ENCODE peak calls at places on chromosomes 7 and 10, in ten cellular contexts. N is activated CD4-positive, alpha-beta T cell treated with anti-CD3 and anti-CD28 coated beads, Interleukin-2, amount 50 U/mL, for 24 hours; C is NCI-H1694 treated with DMSO at 0.1 percent for 48 hours; M is DMS153; I is NCI-H1105; O is B cell; S is fibroblast of lung; Q is fibroblast of mammary gland; T is NCI-H2081 treated with DMSO at 0.1 percent for 48 hours; V is hippocampal formation. G is an unnamed sample.
A peak's percentile ranks its signal among the peaks of the same experiment; 100 is the strongest.

GRCh38 chr7:129793506-129794310 is 159.1 kb downstream of the UBE2H start:
- DNase-seq in C (no peak), O (no peak), S (no peak), I (no peak), M (no peak), V (no peak), Q (no peak), N (no peak), T (no peak), G (no peak)

GRCh38 chr7:150377116-150377979 is 1.8 kb upstream of the ZNF775 start:
- DNase-seq in V (no peak), T (no peak), Q (no peak), M (no peak), C (no peak), N (no peak), O (peak; percentile 35), S (no peak), I (no peak), G (no peak)

GRCh38 chr10:116521424-116522305 is 24.1 kb upstream of the PNLIP start:
- DNase-seq in V (peak; percentile 18), I (no peak), C (no peak), N (no peak), M (no peak), T (no peak), Q (peak; percentile 50), S (peak; percentile 57), O (peak; percentile 12), G (peak; percentile 11)

GRCh38 chr7:135454060-135454459 is 55.8 kb downstream of the CNOT4 start:
- DNase-seq in C (no peak), O (no peak), V (no peak), M (no peak), S (no peak), I (no peak), T (no peak), N (no peak), Q (no peak), G (no peak)

GRCh38 chr10:5698062-5698461 is 13.4 kb downstream of the TASOR2 start:
- DNase-seq in T (no peak), M (no peak), S (no peak), I (no peak), C (no peak), V (no peak), N (no peak), O (no peak), Q (no peak), G (no peak)

GRCh38 chr7:27192546-27193334 is 7.2 kb downstream of the HOXA13 start:
- DNase-seq in V (no peak), O (peak; percentile 63), M (no peak), I (no peak), N (no peak), C (no peak), Q (no peak), T (no peak), S (no peak), G (no peak)

GRCh38 chr10:130174343-130174742 is 38.2 kb downstream of the GLRX3 start:
- DNase-seq in S (peak; percentile 25), V (no peak), N (no peak), M (no peak), C (no peak), O (no peak), Q (no peak), I (peak; percentile 2), T (no peak), G (no peak)

GRCh38 chr10:125148576-125148975 is 11.8 kb downstream of the CTBP2 start:
- DNase-seq in M (no peak), N (no peak), S (no peak), Q (no peak), I (no peak), T (no peak), V (no peak), O (no peak), C (no peak), G (peak; percentile 38)

GRCh38 chr10:129949411-129950335 is 14.4 kb downstream of the EBF3 start:
- DNase-seq in M (no peak), I (peak; percentile 35), S (peak; percentile 47), N (no peak), C (no peak), V (no peak), Q (peak; percentile 67), O (no peak), T (no peak), G (peak; percentile 55)

GRCh38 chr7:23530355-23530754 is 1.4 kb downstream of the TRA2A start:
- DNase-seq in V (no peak), C (peak; percentile 30), Q (peak; percentile 44), N (no peak), M (peak; percentile 57), S (peak; percentile 38), T (no peak), I (peak; percentile 16), O (peak; percentile 68), G (peak; percentile 23)